ENCODE peak calls at places on chromosomes 4 and X, in nine cellular contexts. W is adrenal gland; R is activated CD8-positive, alpha-beta memory T cell treated with anti-CD3 and anti-CD28 coated beads, Interleukin-2, amount 10 ng/mL, durations not matched to agents 7 days and 5 days; F is Peyer's patch; X is mesendoderm; Y is activated B cell treated with CpG ODN at 0.5 μM for 24 hours; Q is T-helper 17 cell; I is stimulated activated CD8-positive, alpha-beta memory T cell treated with anti-CD3 and anti-CD28 coated beads, Interleukin-4, amount 100 ng/mL, for 24 hours; M is activated CD4-positive, alpha-beta T cell treated with anti-CD3 and anti-CD28 coated beads, Interleukin-2, amount 50 U/mL, for 24 hours. T is an unnamed sample.

GRCh38 chrX:105975382-105975781 is 63.1 kb downstream of the SERPINA7 start:
- DNase-seq in W (no peak), R (no peak), F (no peak), X (peak; percentile 22), Y (no peak), Q (no peak), I (no peak), M (no peak), T (no peak)

GRCh38 chr4:2462992-2463762 is 5.7 kb upstream of the RNF4 start:
- DNase-seq in W (no peak), R (no peak), F (no peak), X (peak; percentile 62), Y (no peak), Q (no peak), I (no peak), M (no peak), T (no peak)

GRCh38 chr4:154205471-154205870 is 286.1 kb downstream of the DCHS2 start:
- DNase-seq in W (no peak), R (no peak), F (no peak), X (no peak), Y (no peak), Q (no peak), I (no peak), M (no peak), T (no peak)

GRCh38 chr4:25320374-25321172 is 8.0 kb downstream of the ZCCHC4 start:
- DNase-seq in W (no peak), R (no peak), F (no peak), X (no peak), Y (no peak), Q (no peak), I (no peak), M (no peak), T (no peak)

GRCh38 chr4:15004701-15005301 is 2.5 kb downstream of the CPEB2 start:
- DNase-seq in W (peak; percentile 85), R (peak; percentile 71), F (peak; percentile 89), X (peak; percentile 75), Y (peak; percentile 40), Q (peak; percentile 25), I (peak; percentile 13), M (peak; percentile 9), T (peak; percentile 77)

GRCh38 chrX:149453030-149453429 is 52.1 kb downstream of the IDS start:
- DNase-seq in W (no peak), R (no peak), F (no peak), X (peak; percentile 69), Y (no peak), Q (no peak), I (no peak), M (no peak), T (no peak)

GRCh38 chr4:185068837-185069236 is 50.5 kb downstream of the HELT start:
- DNase-seq in W (no peak), R (no peak), F (no peak), X (peak; percentile 65), Y (no peak), Q (no peak), I (no peak), M (no peak), T (no peak)

GRCh38 chr4:6760865-6761264 is 21.7 kb upstream of the KIAA0232 start:
- DNase-seq in W (no peak), R (no peak), F (peak; percentile 40), X (no peak), Y (no peak), Q (no peak), I (no peak), M (no peak), T (no peak)

GRCh38 chrX:68462653-68463052 is 29.4 kb upstream of the OPHN1 start:
- DNase-seq in W (peak; percentile 16), R (peak; percentile 41), F (no peak), X (peak; percentile 61), Y (no peak), Q (no peak), I (no peak), M (no peak), T (peak; percentile 73)

GRCh38 chr4:54065282-54066087 is 1.1 kb upstream of the CHIC2 start:
- DNase-seq in W (no peak), R (no peak), F (no peak), X (peak; percentile 48), Y (no peak), Q (no peak), I (no peak), M (no peak), T (no peak)

GRCh38 chr4:146096374-146096773 is 79.1 kb upstream of the LSM6 start:
- DNase-seq in W (no peak), R (no peak), F (no peak), X (no peak), Y (no peak), Q (no peak), I (no peak), M (no peak), T (no peak)

GRCh38 chrX:131621650-131622049 is 77.8 kb downstream of the OR13H1 start:
- DNase-seq in W (no peak), R (no peak), F (no peak), X (no peak), Y (no peak), Q (no peak), I (no peak), M (no peak), T (no peak)

GRCh38 chrX:70970482-70970999 is 39.6 kb upstream of the SLC7A3 start:
- DNase-seq in W (no peak), R (no peak), F (no peak), X (peak; percentile 42), Y (no peak), Q (no peak), I (no peak), M (no peak), T (no peak)

GRCh38 chr4:109816894-109817293 is 1.3 kb downstream of the GAR1 start:
- DNase-seq in W (no peak), R (no peak), F (no peak), X (no peak), Y (no peak), Q (no peak), I (no peak), M (no peak), T (no peak)

GRCh38 chr4:36256398-36256828 is 12.1 kb upstream of the ARAP2 start:
- DNase-seq in W (no peak), R (peak; percentile 54), F (no peak), X (no peak), Y (no peak), Q (no peak), I (no peak), M (no peak), T (no peak)

GRCh38 chr4:11428701-11429571 is at the start of gene HS3ST1:
- DNase-seq in W (peak; percentile 90), R (peak; percentile 50), F (peak; percentile 93), X (peak; percentile 93), Y (peak; percentile 72), Q (no peak), I (no peak), M (no peak), T (no peak)

GRCh38 chr4:76611611-76612010 is 176.6 kb downstream of the SHROOM3 start:
- DNase-seq in W (no peak), R (no peak), F (peak; percentile 74), X (no peak), Y (no peak), Q (no peak), I (no peak), M (no peak), T (no peak)

GRCh38 chr4:7523526-7523925 is 88.8 kb upstream of the PSAPL1 start:
- DNase-seq in W (no peak), R (no peak), F (no peak), X (no peak), Y (no peak), Q (no peak), I (no peak), M (no peak), T (no peak)

GRCh38 chr4:23423540-23423939 is 466.3 kb downstream of the PPARGC1A start:
- DNase-seq in W (no peak), R (no peak), F (no peak), X (no peak), Y (no peak), Q (no peak), I (no peak), M (no peak), T (no peak)

GRCh38 chrX:12065251-12065650 is 73.0 kb upstream of the FRMPD4 start:
- DNase-seq in W (no peak), R (no peak), F (no peak), X (peak; percentile 50), Y (no peak), Q (no peak), I (no peak), M (no peak), T (peak; percentile 8)

GRCh38 chrX:83916525-83916924 is 55.6 kb downstream of the CYLC1 start:
- DNase-seq in W (no peak), R (no peak), F (no peak), X (peak; percentile 34), Y (no peak), Q (no peak), I (no peak), M (no peak), T (peak; percentile 51)

GRCh38 chr4:105785792-105786191 is 77.2 kb downstream of the GSTCD start:
- DNase-seq in W (no peak), R (no peak), F (no peak), X (no peak), Y (no peak), Q (no peak), I (no peak), M (no peak), T (no peak)

GRCh38 chr4:54064317-54065275 is at the start of gene CHIC2:
- DNase-seq in W (peak; percentile 97), R (peak; percentile 97), F (peak; percentile 98), X (peak; percentile 96), Y (peak; percentile 95), Q (peak; percentile 96), I (peak; percentile 96), M (peak; percentile 91), T (peak; percentile 95)

GRCh38 chr4:47525154-47525819 is 40.2 kb downstream of the ATP10D start:
- DNase-seq in W (peak; percentile 24), R (no peak), F (no peak), X (peak; percentile 22), Y (no peak), Q (no peak), I (no peak), M (no peak), T (no peak)

GRCh38 chr4:180058731-180059215 is 2184.4 kb upstream of the TENM3 start:
- DNase-seq in W (peak; percentile 86), R (no peak), F (peak; percentile 69), X (peak; percentile 87), Y (no peak), Q (no peak), I (no peak), M (no peak), T (peak; percentile 79)

GRCh38 chr4:182380701-182381295 is 137.6 kb downstream of the TENM3 start:
- DNase-seq in W (no peak), R (no peak), F (no peak), X (no peak), Y (no peak), Q (no peak), I (no peak), M (no peak), T (no peak)

GRCh38 chr4:151644625-151645024 is 116.2 kb downstream of the GATB start:
- DNase-seq in W (no peak), R (no peak), F (no peak), X (peak; percentile 86), Y (no peak), Q (no peak), I (no peak), M (no peak), T (peak; percentile 36)

GRCh38 chrX:73266766-73267165 is 52.1 kb upstream of the NAP1L2 start:
- DNase-seq in W (no peak), R (no peak), F (no peak), X (no peak), Y (no peak), Q (no peak), I (no peak), M (no peak), T (no peak)

GRCh38 chr4:84235545-84235944 is 263.5 kb downstream of the NKX6-1 start:
- DNase-seq in W (no peak), R (no peak), F (no peak), X (no peak), Y (no peak), Q (no peak), I (no peak), M (no peak), T (no peak)

GRCh38 chrX:143623657-143624056 is 12.2 kb downstream of the SLITRK4 start:
- DNase-seq in W (no peak), R (no peak), F (no peak), X (no peak), Y (no peak), Q (no peak), I (no peak), M (no peak), T (no peak)

GRCh38 chr4:159281781-159282180 is 178.9 kb downstream of the RAPGEF2 start:
- DNase-seq in W (no peak), R (no peak), F (no peak), X (no peak), Y (no peak), Q (no peak), I (no peak), M (no peak), T (no peak)

T was measured in HAP-1.